ENCODE peak calls at places on chromosomes 4 and X, in eight cellular contexts. O, B, Q, A, U, K, E and S are unnamed samples.

GRCh38 chr4:188275686-188276085 is 136.4 kb downstream of the TRIML1 start:
- DNase-seq in O (peak; percentile 66), B (no peak), Q (no peak), A (no peak), U (no peak), K (no peak), E (no peak), S (no peak)

GRCh38 chr4:112196446-112196845 is 35.1 kb upstream of the AP1AR start:
- DNase-seq in O (no peak), B (no peak), Q (no peak), A (no peak), U (no peak), K (no peak), E (no peak), S (no peak)

GRCh38 chr4:67539830-67540229 is 5.5 kb downstream of the CENPC start:
- DNase-seq in O (no peak), B (no peak), Q (no peak), A (no peak), U (no peak), K (no peak), E (no peak), S (no peak)

GRCh38 chr4:37381040-37381668 is 136.6 kb downstream of the NWD2 start:
- DNase-seq in O (no peak), B (no peak), Q (no peak), A (no peak), U (no peak), K (no peak), E (no peak), S (no peak)

GRCh38 chrX:70769659-70770232 is 138.8 kb downstream of the TEX11 start:
- DNase-seq in O (no peak), B (no peak), Q (no peak), A (no peak), U (no peak), K (no peak), E (no peak), S (no peak)

GRCh38 chrX:3713225-3713936 is at the start of gene PRKX:
- DNase-seq in O (peak; percentile 58), B (no peak), Q (peak; percentile 18), A (peak; percentile 65), U (peak; percentile 91), K (peak; percentile 55), E (no peak), S (peak; percentile 89)

GRCh38 chrX:103666202-103667107 is 20.0 kb downstream of the MORF4L2 start:
- DNase-seq in O (peak; percentile 29), B (no peak), Q (no peak), A (no peak), U (no peak), K (no peak), E (no peak), S (no peak)

GRCh38 chr4:79258614-79259176 is 67.2 kb downstream of the NAA11 start:
- DNase-seq in O (no peak), B (no peak), Q (no peak), A (no peak), U (no peak), K (no peak), E (no peak), S (no peak)

DNA sequence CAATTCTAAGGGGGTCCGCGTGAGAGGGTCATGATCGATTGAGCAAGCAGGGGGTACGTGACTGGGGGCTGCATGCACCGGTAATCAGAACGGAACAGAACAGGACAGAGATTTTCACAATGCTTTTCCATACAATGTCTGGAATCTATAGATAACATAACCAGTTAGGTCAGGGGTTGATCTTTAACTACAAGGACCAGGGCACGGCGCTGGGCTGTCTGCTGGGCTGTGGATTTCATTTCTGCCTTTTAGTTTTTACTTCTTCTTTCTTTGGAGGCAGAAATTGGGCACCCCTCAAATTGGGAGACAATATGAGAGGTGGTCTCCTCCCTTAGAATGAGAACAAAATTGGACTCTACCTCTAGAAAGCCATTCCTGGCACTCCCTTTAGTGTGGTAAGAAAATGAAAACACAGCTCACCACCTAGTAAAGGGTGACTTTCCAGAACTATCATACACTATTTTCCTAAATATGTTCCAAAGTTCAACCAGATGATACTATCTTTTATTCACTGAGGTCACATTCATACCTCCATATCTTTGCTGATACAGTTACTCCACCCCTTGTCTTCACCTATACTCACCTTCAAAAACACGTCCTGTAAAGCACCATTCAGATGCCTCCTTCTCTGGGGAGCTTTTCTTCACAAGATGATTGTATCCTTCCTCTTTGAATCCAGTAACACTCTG is 1058.3 kb upstream of the SLIT2 start:
- DNase-seq in O (no peak), B (no peak), Q (no peak), A (no peak), U (no peak), K (no peak), E (no peak), S (no peak)
- H3K27ac ChIP-seq in O (no peak overlapping the region), B (no peak overlapping the region), Q (no peak overlapping the region), A (no peak overlapping the region), U (no peak overlapping the region), K (no peak overlapping the region), E (no peak overlapping the region), S (no peak overlapping the region)

GRCh38 chr4:6348408-6348807 is 78.8 kb downstream of the WFS1 start:
- DNase-seq in O (no peak), B (no peak), Q (no peak), A (no peak), U (no peak), K (no peak), E (no peak), S (no peak)

GRCh38 chr4:6347511-6348045 is 77.9 kb downstream of the WFS1 start:
- DNase-seq in O (no peak), B (no peak), Q (no peak), A (no peak), U (no peak), K (no peak), E (no peak), S (peak; percentile 69)

GRCh38 chr4:6345096-6345830 is 75.6 kb downstream of the WFS1 start:
- DNase-seq in O (no peak), B (no peak), Q (no peak), A (no peak), U (peak; percentile 12), K (no peak), E (no peak), S (no peak)

GRCh38 chr4:6345866-6346265 is 76.2 kb downstream of the WFS1 start:
- DNase-seq in O (no peak), B (no peak), Q (no peak), A (no peak), U (peak; percentile 39), K (no peak), E (no peak), S (peak; percentile 51)

DNA sequence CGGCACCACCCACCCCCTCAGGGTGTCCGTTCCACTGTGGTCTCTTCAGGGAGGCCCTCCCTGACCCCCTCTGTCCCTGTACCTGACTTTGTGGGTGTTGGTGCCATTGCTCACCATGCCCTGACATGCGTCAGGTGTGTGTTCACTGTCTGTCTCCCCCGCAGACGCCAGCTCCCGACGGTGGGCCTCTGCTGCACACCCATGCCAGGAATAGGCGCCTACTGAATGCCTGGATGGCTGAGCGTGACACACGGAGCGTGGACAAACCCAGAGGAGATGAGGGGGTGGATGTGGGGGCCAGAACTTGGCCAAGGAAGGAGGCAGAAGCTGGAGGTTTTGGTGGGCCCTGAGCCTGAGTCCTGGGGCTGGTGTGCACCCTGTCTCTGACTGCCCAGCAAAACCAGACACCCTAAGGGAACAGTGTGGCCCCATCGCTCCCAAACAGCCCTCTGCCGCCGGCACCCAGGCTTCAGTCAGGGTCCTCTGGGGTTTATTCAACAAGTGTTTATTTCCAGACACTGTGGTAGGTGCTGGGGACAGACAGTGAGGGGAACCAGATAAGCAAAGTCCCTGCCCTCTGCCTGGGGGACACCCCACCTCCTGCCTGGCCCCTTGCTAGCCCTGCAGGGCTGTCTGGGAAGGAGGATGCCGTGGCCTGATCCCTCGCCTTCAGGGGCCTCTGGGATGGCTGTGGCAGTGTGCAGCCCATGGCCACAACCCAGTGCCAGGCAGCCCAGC is 76.9 kb downstream of the WFS1 start:
- DNase-seq in O (no peak), B (no peak), Q (no peak), A (no peak), U (no peak), K (no peak), E (no peak), S (peak; percentile 45)
- H3K4me3 ChIP-seq in O (no peak overlapping the region), B (no peak overlapping the region), Q (no peak overlapping the region), A (no peak overlapping the region), U (no peak overlapping the region), K (no peak overlapping the region), E (no peak overlapping the region), S (no peak overlapping the region)

GRCh38 chr4:2698951-2699505 is 57.1 kb downstream of the TNIP2 start:
- DNase-seq in O (no peak), B (no peak), Q (no peak), A (no peak), U (no peak), K (no peak), E (no peak), S (no peak)

GRCh38 chr4:2698504-2698903 is 57.6 kb downstream of the TNIP2 start:
- DNase-seq in O (no peak), B (no peak), Q (no peak), A (no peak), U (no peak), K (no peak), E (no peak), S (no peak)

GRCh38 chr4:2699534-2699933 is 56.6 kb downstream of the TNIP2 start:
- DNase-seq in O (no peak), B (no peak), Q (no peak), A (no peak), U (no peak), K (no peak), E (no peak), S (no peak)

GRCh38 chr4:2696423-2696822 is 59.7 kb downstream of the TNIP2 start:
- DNase-seq in O (no peak), B (no peak), Q (no peak), A (no peak), U (no peak), K (no peak), E (no peak), S (no peak)

GRCh38 chr4:2697995-2698414 is 58.1 kb downstream of the TNIP2 start:
- DNase-seq in O (no peak), B (no peak), Q (no peak), A (no peak), U (no peak), K (no peak), E (no peak), S (no peak)
- H3K27ac ChIP-seq in O (no peak overlapping the region), B (no peak overlapping the region), Q (no peak overlapping the region), A (no peak overlapping the region), U (no peak overlapping the region), K (no peak overlapping the region), E (no peak overlapping the region), S (no peak overlapping the region)

GRCh38 chr4:85514783-85515182 is 39.8 kb downstream of the ARHGAP24 start:
- DNase-seq in O (no peak), B (no peak), Q (no peak), A (no peak), U (no peak), K (no peak), E (no peak), S (no peak)

GRCh38 chr4:85512446-85513205 is 37.7 kb downstream of the ARHGAP24 start:
- DNase-seq in O (no peak), B (no peak), Q (no peak), A (no peak), U (no peak), K (no peak), E (no peak), S (no peak)

GRCh38 chr4:85515701-85516100 is 40.8 kb downstream of the ARHGAP24 start:
- DNase-seq in O (no peak), B (no peak), Q (no peak), A (no peak), U (no peak), K (no peak), E (no peak), S (no peak)

GRCh38 chr4:85510632-85510984 is 35.7 kb downstream of the ARHGAP24 start:
- DNase-seq in O (no peak), B (no peak), Q (no peak), A (no peak), U (no peak), K (no peak), E (no peak), S (no peak)

DNA sequence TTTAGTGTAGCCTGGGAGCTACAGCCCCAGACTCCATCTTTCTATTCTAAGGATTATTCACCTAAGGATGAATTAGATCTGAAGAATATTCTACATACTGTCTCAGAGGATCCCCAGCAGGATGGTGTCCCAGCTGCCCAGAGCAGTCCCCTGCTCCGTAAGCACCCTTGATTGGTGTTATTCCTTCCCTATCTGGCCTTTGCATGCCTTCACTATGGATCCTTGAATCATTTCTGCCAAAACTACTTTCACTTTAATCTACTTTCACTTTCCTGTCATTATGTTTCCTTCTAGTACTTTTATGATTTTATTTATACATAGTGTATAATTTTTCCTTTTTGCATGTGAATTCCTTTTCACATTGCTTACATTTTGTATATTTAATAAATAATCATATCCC is 39.2 kb downstream of the ARHGAP24 start:
- DNase-seq in O (no peak), B (no peak), Q (no peak), A (no peak), U (no peak), K (no peak), E (no peak), S (no peak)
- H3K4me3 ChIP-seq in O (no peak overlapping the region), B (no peak overlapping the region), Q (no peak overlapping the region), A (no peak overlapping the region), U (no peak overlapping the region), K (no peak overlapping the region), E (no peak overlapping the region), S (no peak overlapping the region)